ENCODE peak calls at places on chromosomes 4 and X, in nine cellular contexts. One of them, this sample, is unnamed.

GRCh38 chr4:80266902-80267380 is 477 bp downstream of the FGF5 start:
- DNase-seq in left cardiac atrium: no peak
- DNase-seq in EH: peak
- DNase-seq in amygdala: no peak
- DNase-seq in stimulated activated CD8-positive, alpha-beta memory T cell treated with anti-CD3 and anti-CD28 coated beads, Interleukin-4, amount 100 ng/mL, for 48 hours: no peak
- DNase-seq in glomerular endothelial cell: no peak
- DNase-seq in fibroblast of lung: peak
- DNase-seq in HS-5: no peak
- DNase-seq in central memory CD8-positive, alpha-beta T cell: no peak
- DNase-seq in this sample: no peak

GRCh38 chrX:12946406-12946805 is 28.5 kb upstream of the TMSB4X start:
- DNase-seq in left cardiac atrium: no peak
- DNase-seq in EH: no peak
- DNase-seq in amygdala: no peak
- DNase-seq in stimulated activated CD8-positive, alpha-beta memory T cell treated with anti-CD3 and anti-CD28 coated beads, Interleukin-4, amount 100 ng/mL, for 48 hours: no peak
- DNase-seq in glomerular endothelial cell: no peak
- DNase-seq in fibroblast of lung: no peak
- DNase-seq in HS-5: no peak
- DNase-seq in central memory CD8-positive, alpha-beta T cell: no peak
- DNase-seq in this sample: no peak

GRCh38 chrX:154751669-154752271 is 893 bp upstream of the GAB3 start:
- DNase-seq in left cardiac atrium: no peak
- DNase-seq in EH: no peak
- DNase-seq in amygdala: no peak
- DNase-seq in stimulated activated CD8-positive, alpha-beta memory T cell treated with anti-CD3 and anti-CD28 coated beads, Interleukin-4, amount 100 ng/mL, for 48 hours: no peak
- DNase-seq in glomerular endothelial cell: no peak
- DNase-seq in fibroblast of lung: no peak
- DNase-seq in HS-5: no peak
- DNase-seq in central memory CD8-positive, alpha-beta T cell: no peak
- DNase-seq in this sample: no peak

GRCh38 chrX:149830192-149830873 is 48.6 kb downstream of the MAGEA9 start:
- DNase-seq in left cardiac atrium: no peak
- DNase-seq in EH: peak
- DNase-seq in amygdala: no peak
- DNase-seq in stimulated activated CD8-positive, alpha-beta memory T cell treated with anti-CD3 and anti-CD28 coated beads, Interleukin-4, amount 100 ng/mL, for 48 hours: peak
- DNase-seq in glomerular endothelial cell: no peak
- DNase-seq in fibroblast of lung: peak
- DNase-seq in HS-5: no peak
- DNase-seq in central memory CD8-positive, alpha-beta T cell: peak
- DNase-seq in this sample: no peak

GRCh38 chr4:8340721-8341680 is 71.4 kb downstream of the HTRA3 start:
- DNase-seq in left cardiac atrium: peak
- DNase-seq in EH: no peak
- DNase-seq in amygdala: peak
- DNase-seq in stimulated activated CD8-positive, alpha-beta memory T cell treated with anti-CD3 and anti-CD28 coated beads, Interleukin-4, amount 100 ng/mL, for 48 hours: no peak
- DNase-seq in glomerular endothelial cell: no peak
- DNase-seq in fibroblast of lung: peak
- DNase-seq in HS-5: no peak
- DNase-seq in central memory CD8-positive, alpha-beta T cell: no peak
- DNase-seq in this sample: no peak

GRCh38 chr4:17708992-17709759 is 72.2 kb downstream of the FAM184B start:
- DNase-seq in left cardiac atrium: no peak
- DNase-seq in EH: no peak
- DNase-seq in amygdala: no peak
- DNase-seq in stimulated activated CD8-positive, alpha-beta memory T cell treated with anti-CD3 and anti-CD28 coated beads, Interleukin-4, amount 100 ng/mL, for 48 hours: no peak
- DNase-seq in glomerular endothelial cell: no peak
- DNase-seq in fibroblast of lung: no peak
- DNase-seq in HS-5: no peak
- DNase-seq in central memory CD8-positive, alpha-beta T cell: no peak
- DNase-seq in this sample: no peak

GRCh38 chr4:154818230-154818629 is 37.2 kb downstream of the RBM46 start:
- DNase-seq in left cardiac atrium: no peak
- DNase-seq in EH: no peak
- DNase-seq in amygdala: no peak
- DNase-seq in stimulated activated CD8-positive, alpha-beta memory T cell treated with anti-CD3 and anti-CD28 coated beads, Interleukin-4, amount 100 ng/mL, for 48 hours: no peak
- DNase-seq in glomerular endothelial cell: no peak
- DNase-seq in fibroblast of lung: peak
- DNase-seq in HS-5: no peak
- DNase-seq in central memory CD8-positive, alpha-beta T cell: no peak
- DNase-seq in this sample: no peak

GRCh38 chrX:25084446-25084845 is 68.7 kb upstream of the ARX start:
- DNase-seq in left cardiac atrium: no peak
- DNase-seq in EH: no peak
- DNase-seq in amygdala: no peak
- DNase-seq in stimulated activated CD8-positive, alpha-beta memory T cell treated with anti-CD3 and anti-CD28 coated beads, Interleukin-4, amount 100 ng/mL, for 48 hours: no peak
- DNase-seq in glomerular endothelial cell: no peak
- DNase-seq in fibroblast of lung: no peak
- DNase-seq in HS-5: no peak
- DNase-seq in central memory CD8-positive, alpha-beta T cell: no peak
- DNase-seq in this sample: no peak

GRCh38 chr4:105305019-105305836 is 158.6 kb downstream of the TET2 start:
- DNase-seq in left cardiac atrium: no peak
- DNase-seq in EH: no peak
- DNase-seq in amygdala: no peak
- DNase-seq in stimulated activated CD8-positive, alpha-beta memory T cell treated with anti-CD3 and anti-CD28 coated beads, Interleukin-4, amount 100 ng/mL, for 48 hours: no peak
- DNase-seq in glomerular endothelial cell: no peak
- DNase-seq in fibroblast of lung: no peak
- DNase-seq in HS-5: no peak
- DNase-seq in central memory CD8-positive, alpha-beta T cell: no peak
- DNase-seq in this sample: no peak

GRCh38 chr4:163256680-163257343 is 75.6 kb downstream of the NPY1R start:
- DNase-seq in left cardiac atrium: no peak
- DNase-seq in EH: no peak
- DNase-seq in amygdala: no peak
- DNase-seq in stimulated activated CD8-positive, alpha-beta memory T cell treated with anti-CD3 and anti-CD28 coated beads, Interleukin-4, amount 100 ng/mL, for 48 hours: no peak
- DNase-seq in glomerular endothelial cell: no peak
- DNase-seq in fibroblast of lung: no peak
- DNase-seq in HS-5: no peak
- DNase-seq in central memory CD8-positive, alpha-beta T cell: no peak
- DNase-seq in this sample: no peak

This sample was measured in T-helper 17 cell.